ENCODE peak calls at places on chromosomes 2 and 18, in six cellular contexts. S, Q, B, A, V and T are unnamed samples.

GRCh38 chr2:217529271-217529670 is 473.5 kb downstream of the TNS1 start:
- DNase-seq in A (no peak), B (no peak), V (no peak), S (no peak), Q (no peak), T (no peak)

GRCh38 chr2:101328474-101329007 is 20.0 kb upstream of the RNF149 start:
- DNase-seq in A (no peak), S (peak; percentile 96), B (peak; percentile 47), V (no peak), Q (peak; percentile 68), T (peak; percentile 70)

GRCh38 chr2:104825124-104825865 is 28.6 kb upstream of the POU3F3 start:
- DNase-seq in Q (peak; percentile 76), V (no peak), S (no peak), B (no peak), A (no peak), T (no peak)

GRCh38 chr2:193141-193552 is 70.7 kb downstream of the SH3YL1 start:
- DNase-seq in B (no peak), V (peak; percentile 23), Q (no peak), S (no peak), A (no peak), T (no peak)

GRCh38 chr18:12000072-12000659 is 18.9 kb downstream of the IMPA2 start:
- DNase-seq in B (no peak), Q (no peak), S (no peak), A (no peak), V (no peak), T (no peak)

GRCh38 chr2:152823901-152824300 is 105.5 kb downstream of the ARL6IP6 start:
- DNase-seq in V (no peak), A (no peak), S (no peak), Q (no peak), B (no peak), T (no peak)

GRCh38 chr18:79965119-79965902 is 868 bp downstream of the HSBP1L1 start:
- DNase-seq in A (no peak), B (peak; percentile 85), V (no peak), S (peak; percentile 62), Q (peak; percentile 66), T (peak; percentile 90)

GRCh38 chr2:3789246-3789645 is 85.9 kb downstream of the DCDC2C start:
- DNase-seq in B (no peak), A (no peak), Q (peak; percentile 6), S (no peak), V (no peak), T (no peak)

GRCh38 chr18:42636309-42636708 is 479.2 kb downstream of the RIT2 start:
- DNase-seq in V (no peak), B (no peak), S (no peak), A (no peak), Q (no peak), T (no peak)

GRCh38 chr2:127185720-127186119 is 34.4 kb downstream of the CYP27C1 start:
- DNase-seq in S (no peak), B (no peak), V (no peak), A (no peak), Q (no peak), T (no peak)

GRCh38 chr2:42513252-42513918 is 19.6 kb upstream of the KCNG3 start:
- DNase-seq in S (peak; percentile 38), Q (peak; percentile 33), A (no peak), B (peak; percentile 73), V (peak; percentile 18), T (peak; percentile 73)

GRCh38 chr2:75627902-75628504 is 18.6 kb upstream of the MRPL19 start:
- DNase-seq in V (no peak), Q (peak; percentile 82), A (peak; percentile 59), S (peak; percentile 58), B (peak; percentile 83), T (peak; percentile 86)

GRCh38 chr2:156447761-156448160 is 11.6 kb downstream of the GPD2 start:
- DNase-seq in A (no peak), V (no peak), S (no peak), B (no peak), Q (no peak), T (no peak)

GRCh38 chr2:112189001-112189556 is 50.9 kb downstream of the FBLN7 start:
- DNase-seq in B (no peak), S (no peak), A (no peak), V (no peak), Q (no peak), T (no peak)

GRCh38 chr2:217289153-217289908 is 429.5 kb upstream of the TNP1 start:
- DNase-seq in Q (no peak), B (peak; percentile 22), V (no peak), S (no peak), A (no peak), T (no peak)

GRCh38 chr2:144835634-144836351 is 315.9 kb upstream of the ZEB2 start:
- DNase-seq in S (no peak), B (peak; percentile 23), A (no peak), V (no peak), Q (peak; percentile 38), T (peak; percentile 32)

GRCh38 chr2:105490956-105491355 is 92.1 kb upstream of the FHL2 start:
- DNase-seq in A (no peak), S (no peak), Q (no peak), V (no peak), B (no peak), T (no peak)

GRCh38 chr2:169528271-169528701 is 18.8 kb downstream of the KLHL41 start:
- DNase-seq in Q (peak; percentile 50), S (peak; percentile 64), V (no peak), A (peak; percentile 49), B (peak; percentile 61), T (peak; percentile 67)

DNA sequence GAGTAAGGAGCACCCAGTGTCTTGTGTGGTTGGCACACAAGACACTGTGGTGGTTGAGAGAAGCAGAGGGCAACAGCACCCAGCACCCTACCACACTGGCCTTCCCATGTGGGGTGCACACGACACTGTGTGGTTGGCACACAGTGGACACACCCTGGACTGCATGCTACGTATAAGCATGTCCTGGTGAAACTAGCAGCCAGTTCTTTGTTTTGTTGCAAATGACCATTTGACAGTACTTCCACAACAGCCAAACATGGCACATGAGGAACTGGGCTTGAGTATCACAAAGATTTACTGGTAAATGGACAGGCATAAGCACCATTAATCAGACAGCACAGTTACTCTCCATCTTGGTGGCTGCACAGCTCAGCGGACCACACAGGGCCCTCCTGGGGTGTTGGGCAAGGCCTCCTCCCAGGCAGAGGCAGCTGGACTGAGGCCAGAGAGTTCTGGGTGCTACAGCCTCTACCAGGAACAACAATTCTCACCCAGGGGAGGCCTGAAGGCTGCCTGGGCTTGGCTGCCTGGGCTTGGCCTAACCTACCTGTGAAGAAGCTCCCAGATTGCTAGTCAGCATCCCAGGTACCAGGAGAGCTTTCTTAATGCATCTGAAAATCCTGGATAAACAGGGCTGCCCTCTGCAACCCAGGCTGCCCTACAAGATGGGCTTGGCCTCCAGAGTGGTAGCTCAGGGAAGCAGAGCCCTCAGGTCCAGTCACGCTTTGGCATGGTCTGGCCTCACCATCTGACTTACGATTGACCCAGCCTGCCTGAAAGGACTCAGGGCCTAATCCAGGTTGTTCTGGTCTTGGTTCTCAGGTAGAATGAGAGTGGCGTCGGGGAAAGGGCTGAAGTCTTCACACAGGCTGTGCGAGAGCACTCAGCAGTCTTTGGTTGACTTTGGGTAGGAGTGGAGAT is 59.2 kb upstream of the ALPP start:
- DNase-seq in B (no peak), A (no peak), S (no peak), Q (no peak), V (no peak), T (no peak)
- TF ChIP-seq CTCF in B (no peak), A (no peak), S (no peak), Q (no peak), V (no peak), T (no peak)

GRCh38 chr2:39515273-39515896 is 78.3 kb upstream of the MAP4K3 start:
- DNase-seq in S (no peak), Q (no peak), B (no peak), A (no peak), V (no peak), T (no peak)

GRCh38 chr2:39513641-39514094 is 76.6 kb upstream of the MAP4K3 start:
- DNase-seq in B (peak; percentile 96), V (peak; percentile 93), S (peak; percentile 55), Q (peak; percentile 96), A (peak; percentile 34), T (peak; percentile 97)

GRCh38 chr2:39516347-39517101 is 79.4 kb upstream of the MAP4K3 start:
- DNase-seq in Q (no peak), S (no peak), V (no peak), A (peak; percentile 30), B (peak; percentile 87), T (peak; percentile 89)

GRCh38 chr2:39515897-39516346 is 78.8 kb upstream of the MAP4K3 start:
- DNase-seq in Q (no peak), S (no peak), A (no peak), B (no peak), V (no peak), T (no peak)

DNA sequence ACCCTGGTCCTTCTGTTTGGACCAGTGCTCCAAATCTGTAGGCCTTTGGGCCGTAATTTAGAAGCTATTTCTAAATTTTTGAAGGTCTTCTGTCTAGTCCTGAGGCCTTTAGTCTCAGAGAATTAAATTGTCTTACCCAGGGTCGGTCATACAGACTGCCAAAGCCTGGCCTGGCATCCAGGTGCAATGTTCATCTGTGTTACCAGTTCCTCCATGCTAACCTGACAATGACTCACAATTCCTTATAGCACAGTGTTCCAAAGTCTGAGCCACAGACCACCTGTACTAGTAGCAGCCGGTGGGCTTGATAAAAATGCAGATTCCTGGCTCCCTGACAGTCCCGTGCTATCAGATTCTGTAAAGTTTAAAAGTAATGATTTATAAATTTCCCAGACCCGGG is 77.7 kb upstream of the MAP4K3 start:
- DNase-seq in Q (no peak), A (no peak), S (no peak), B (no peak), V (no peak), T (no peak)
- H3K4me3 ChIP-seq in Q (no peak overlapping the region), A (no peak overlapping the region), S (no peak overlapping the region), B (no peak overlapping the region), V (no peak overlapping the region), T (no peak overlapping the region)

DNA sequence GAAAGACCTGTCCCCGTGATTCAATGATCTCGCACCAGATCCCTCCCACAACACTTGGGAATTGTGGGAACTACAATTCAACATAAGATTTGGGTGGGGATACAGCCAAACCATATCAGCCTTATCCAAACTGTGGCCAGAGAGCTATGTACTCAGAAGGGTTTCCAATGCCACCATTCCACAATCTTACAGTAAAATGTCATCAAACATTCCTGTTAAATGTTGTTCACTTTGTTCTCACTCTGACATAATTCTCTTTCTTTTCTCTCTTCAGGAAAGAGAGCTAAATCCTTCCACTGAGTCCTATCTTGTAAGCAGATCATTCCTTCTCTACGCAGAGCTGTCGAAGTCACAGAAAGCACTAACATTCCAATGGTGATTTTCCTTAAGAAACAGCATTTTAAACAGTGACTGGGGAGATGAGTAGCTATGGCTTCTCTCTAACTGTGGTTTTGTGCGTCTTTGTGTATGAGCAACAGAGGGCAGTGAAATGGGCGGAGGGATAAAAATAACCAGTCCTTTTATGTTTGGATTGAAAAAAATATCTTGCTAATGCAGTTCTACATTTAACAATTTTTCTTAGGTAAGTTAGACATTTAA is 684.7 kb downstream of the EPHA4 start:
- DNase-seq in S (no peak), Q (peak; percentile 26), V (no peak), B (no peak), A (no peak), T (no peak)
- TF ChIP-seq CTCF in S (no peak), Q (no peak), V (no peak), B (no peak), A (no peak), T (no peak)

GRCh38 chr2:103738108-103738507 is 976.3 kb downstream of the TMEM182 start:
- DNase-seq in S (no peak), V (no peak), B (no peak), A (no peak), Q (no peak), T (no peak)

GRCh38 chr2:103734911-103735310 is 973.1 kb downstream of the TMEM182 start:
- DNase-seq in V (no peak), S (no peak), Q (no peak), A (no peak), B (no peak), T (no peak)

GRCh38 chr2:103739216-103739615 is 977.4 kb downstream of the TMEM182 start:
- DNase-seq in S (no peak), B (no peak), A (no peak), V (no peak), Q (no peak), T (no peak)

GRCh38 chr2:103738626-103739025 is 976.8 kb downstream of the TMEM182 start:
- DNase-seq in Q (no peak), B (no peak), A (no peak), S (no peak), V (no peak), T (no peak)
- H3K4me3 ChIP-seq in Q (no peak overlapping the region), B (no peak overlapping the region), A (no peak overlapping the region), S (no peak overlapping the region), V (no peak overlapping the region), T (no peak overlapping the region)